ENCODE peak calls at places on chromosomes 7 and 10, in eight cellular contexts. E is bronchial epithelial cell, C is AG04450, J is progenitor cell of endocrine pancreas, Y is choroid plexus epithelial cell, O is foreskin keratinocyte, X is ovary, V is stomach. D is an unnamed sample.

GRCh38 chr10:108496131-108496530 is 1331.6 kb upstream of the SORCS1 start:
- DNase-seq in E (peak), C (no peak), J (no peak), Y (no peak), O (peak), X (no peak), V (no peak), D (no peak)

GRCh38 chr7:38951213-38951612 is 26.5 kb upstream of the POU6F2 start:
- DNase-seq in E (no peak), C (no peak), J (no peak), Y (no peak), O (no peak), X (no peak), V (no peak), D (no peak)

GRCh38 chr7:1137517-1138167 is 22.4 kb downstream of the ZFAND2A start:
- DNase-seq in E (no peak), C (no peak), J (no peak), Y (no peak), O (peak), X (no peak), V (no peak), D (no peak)

GRCh38 chr10:120493411-120494312 is 36.6 kb downstream of the PLPP4 start:
- DNase-seq in E (no peak), C (no peak), J (no peak), Y (no peak), O (no peak), X (no peak), V (no peak), D (no peak)

GRCh38 chr10:17241611-17242333 is 13.7 kb downstream of the VIM start:
- DNase-seq in E (no peak), C (no peak), J (no peak), Y (no peak), O (no peak), X (no peak), V (no peak), D (no peak)

GRCh38 chr7:131381069-131381838 is 53.6 kb downstream of the MKLN1 start:
- DNase-seq in E (peak), C (no peak), J (no peak), Y (peak), O (peak), X (no peak), V (no peak), D (no peak)

GRCh38 chr7:2530076-2530967 is 10.7 kb downstream of the LFNG start:
- DNase-seq in E (peak), C (no peak), J (no peak), Y (no peak), O (no peak), X (no peak), V (no peak), D (no peak)

GRCh38 chr7:130733866-130734524 is at the start of gene KLF14:
- DNase-seq in E (no peak), C (no peak), J (peak), Y (peak), O (no peak), X (peak), V (no peak), D (no peak)

GRCh38 chr10:93333278-93333978 is 148.7 kb downstream of the MYOF start:
- DNase-seq in E (peak), C (no peak), J (no peak), Y (no peak), O (peak), X (no peak), V (no peak), D (no peak)

GRCh38 chr7:128744366-128744905 is 5.3 kb downstream of the CALU start:
- DNase-seq in E (no peak), C (no peak), J (no peak), Y (no peak), O (no peak), X (no peak), V (no peak), D (no peak)

GRCh38 chr7:70512144-70512543 is 619.8 kb upstream of the GALNT17 start:
- DNase-seq in E (no peak), C (no peak), J (no peak), Y (no peak), O (no peak), X (no peak), V (no peak), D (no peak)

GRCh38 chr7:142104550-142105527 is 6.7 kb upstream of the MGAM2 start:
- DNase-seq in E (peak), C (no peak), J (no peak), Y (peak), O (peak), X (no peak), V (peak), D (no peak)

GRCh38 chr7:99258501-99258900 is 14.1 kb upstream of the MYH16 start:
- DNase-seq in E (peak), C (no peak), J (no peak), Y (no peak), O (peak), X (no peak), V (no peak), D (no peak)

GRCh38 chr7:107860981-107861652 is 29.9 kb upstream of the DLD start:
- DNase-seq in E (no peak), C (no peak), J (no peak), Y (peak), O (peak), X (no peak), V (no peak), D (peak)

GRCh38 chr7:137757146-137757925 is 89.4 kb downstream of the DGKI start:
- DNase-seq in E (peak), C (no peak), J (no peak), Y (peak), O (no peak), X (no peak), V (no peak), D (no peak)

GRCh38 chr7:1358376-1359050 is 100.8 kb downstream of the MICALL2 start:
- DNase-seq in E (no peak), C (no peak), J (no peak), Y (no peak), O (no peak), X (no peak), V (no peak), D (no peak)

GRCh38 chr10:121754667-121755066 is 156.4 kb upstream of the FGFR2 start:
- DNase-seq in E (peak), C (no peak), J (no peak), Y (peak), O (no peak), X (no peak), V (no peak), D (peak)

GRCh38 chr10:89649051-89649450 is 4.0 kb upstream of the PANK1 start:
- DNase-seq in E (no peak), C (no peak), J (no peak), Y (no peak), O (no peak), X (no peak), V (no peak), D (no peak)

GRCh38 chr7:92766461-92767003 is 69.8 kb downstream of the CDK6 start:
- DNase-seq in E (peak), C (no peak), J (no peak), Y (peak), O (peak), X (no peak), V (no peak), D (no peak)

GRCh38 chr7:34385385-34385784 is 272.6 kb upstream of the NPSR1 start:
- DNase-seq in E (peak), C (no peak), J (no peak), Y (peak), O (peak), X (no peak), V (no peak), D (peak)

GRCh38 chr7:1697499-1698125 is 27.5 kb downstream of the ELFN1 start:
- DNase-seq in E (no peak), C (no peak), J (no peak), Y (peak), O (no peak), X (peak), V (no peak), D (no peak)

GRCh38 chr10:127149613-127150081 is 46.7 kb downstream of the INSYN2A start:
- DNase-seq in E (no peak), C (no peak), J (no peak), Y (peak), O (no peak), X (no peak), V (no peak), D (no peak)

GRCh38 chr7:134021861-134022260 is 105.3 kb upstream of the LRGUK start:
- DNase-seq in E (no peak), C (no peak), J (no peak), Y (no peak), O (no peak), X (no peak), V (no peak), D (no peak)
- TF ChIP-seq CTCF in E (no peak), C (no peak), J (no peak), Y (no peak), O (no peak), X (no peak), V (no peak), D (no peak)

DNA sequence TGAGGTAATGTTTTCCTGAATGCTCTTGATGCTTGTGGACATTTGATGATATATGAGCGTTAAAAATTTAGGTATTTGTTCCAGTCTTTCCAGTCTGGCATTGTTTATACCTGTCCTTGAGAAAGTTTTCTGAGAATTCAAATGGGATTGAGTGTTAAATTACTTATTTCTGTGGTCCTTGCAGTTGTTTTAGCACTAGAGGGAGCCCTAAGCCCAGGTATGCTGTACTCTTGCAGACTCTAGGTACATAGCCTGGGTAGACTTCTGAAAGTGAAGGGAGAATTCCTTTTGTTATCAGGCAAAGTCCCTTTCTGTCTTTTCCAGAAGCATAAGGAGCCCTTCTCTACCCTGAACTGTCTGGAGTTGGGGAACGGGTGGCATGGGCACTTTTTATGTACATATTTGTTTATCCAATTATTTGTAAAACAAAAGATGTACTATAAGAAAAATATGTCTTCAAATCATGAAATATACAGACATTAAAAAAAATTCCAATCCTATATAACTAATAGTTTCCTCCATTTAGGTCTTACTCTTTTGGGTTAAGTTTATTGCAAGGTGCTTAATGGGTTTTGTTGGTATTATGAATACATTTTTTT is 262.1 kb downstream of the ATRNL1 start:
- DNase-seq in E (peak), C (peak), J (peak), Y (peak), O (peak), X (no peak), V (no peak), D (peak)
- TF ChIP-seq CTCF in E (peak), C (peak), J (peak), Y (peak), O (peak), X (peak), V (no peak), D (peak)

GRCh38 chr10:70537398-70538194 is 59.0 kb downstream of the PALD1 start:
- DNase-seq in E (peak), C (no peak), J (peak), Y (no peak), O (no peak), X (no peak), V (peak), D (no peak)

GRCh38 chr10:70538195-70538520 is 59.6 kb downstream of the PALD1 start:
- DNase-seq in E (no peak), C (no peak), J (no peak), Y (no peak), O (no peak), X (no peak), V (no peak), D (no peak)

GRCh38 chr10:70535451-70535850 is 56.9 kb downstream of the PALD1 start:
- DNase-seq in E (no peak), C (no peak), J (no peak), Y (no peak), O (no peak), X (no peak), V (no peak), D (no peak)

GRCh38 chr10:70534281-70534680 is 55.7 kb downstream of the PALD1 start:
- DNase-seq in E (no peak), C (no peak), J (no peak), Y (no peak), O (no peak), X (no peak), V (no peak), D (no peak)

GRCh38 chr10:70536196-70536920 is 57.8 kb downstream of the PALD1 start:
- DNase-seq in E (no peak), C (no peak), J (no peak), Y (peak), O (no peak), X (no peak), V (no peak), D (no peak)
- TF ChIP-seq CTCF in E (peak), C (peak), J (no peak), Y (peak), O (peak), X (no peak), V (no peak), D (no peak)

GRCh38 chr10:42753507-42754154 is 29.0 kb upstream of the BMS1 start:
- DNase-seq in E (no peak), C (no peak), J (no peak), Y (no peak), O (no peak), X (no peak), V (no peak), D (no peak)

GRCh38 chr10:42754155-42755027 is 28.2 kb upstream of the BMS1 start:
- DNase-seq in E (no peak), C (no peak), J (peak), Y (peak), O (peak), X (peak), V (no peak), D (no peak)

GRCh38 chr10:42755591-42756093 is 27.0 kb upstream of the BMS1 start:
- DNase-seq in E (no peak), C (no peak), J (no peak), Y (no peak), O (no peak), X (no peak), V (no peak), D (no peak)

GRCh38 chr10:42753126-42753506 is 29.5 kb upstream of the BMS1 start:
- DNase-seq in E (peak), C (peak), J (peak), Y (peak), O (peak), X (peak), V (peak), D (no peak)

GRCh38 chr10:42755028-42755451 is 27.6 kb upstream of the BMS1 start:
- DNase-seq in E (no peak), C (no peak), J (peak), Y (no peak), O (no peak), X (no peak), V (no peak), D (no peak)
- TF ChIP-seq CTCF in E (peak), C (no peak), J (peak), Y (peak), O (peak), X (no peak), V (no peak), D (no peak)

GRCh38 chr7:158767707-158768106 is 61.6 kb downstream of the ESYT2 start:
- DNase-seq in E (no peak), C (no peak), J (no peak), Y (no peak), O (no peak), X (no peak), V (no peak), D (no peak)
- TF ChIP-seq CTCF in E (no peak), C (no peak), J (no peak), Y (no peak), O (no peak), X (no peak), V (no peak), D (no peak)

DNA sequence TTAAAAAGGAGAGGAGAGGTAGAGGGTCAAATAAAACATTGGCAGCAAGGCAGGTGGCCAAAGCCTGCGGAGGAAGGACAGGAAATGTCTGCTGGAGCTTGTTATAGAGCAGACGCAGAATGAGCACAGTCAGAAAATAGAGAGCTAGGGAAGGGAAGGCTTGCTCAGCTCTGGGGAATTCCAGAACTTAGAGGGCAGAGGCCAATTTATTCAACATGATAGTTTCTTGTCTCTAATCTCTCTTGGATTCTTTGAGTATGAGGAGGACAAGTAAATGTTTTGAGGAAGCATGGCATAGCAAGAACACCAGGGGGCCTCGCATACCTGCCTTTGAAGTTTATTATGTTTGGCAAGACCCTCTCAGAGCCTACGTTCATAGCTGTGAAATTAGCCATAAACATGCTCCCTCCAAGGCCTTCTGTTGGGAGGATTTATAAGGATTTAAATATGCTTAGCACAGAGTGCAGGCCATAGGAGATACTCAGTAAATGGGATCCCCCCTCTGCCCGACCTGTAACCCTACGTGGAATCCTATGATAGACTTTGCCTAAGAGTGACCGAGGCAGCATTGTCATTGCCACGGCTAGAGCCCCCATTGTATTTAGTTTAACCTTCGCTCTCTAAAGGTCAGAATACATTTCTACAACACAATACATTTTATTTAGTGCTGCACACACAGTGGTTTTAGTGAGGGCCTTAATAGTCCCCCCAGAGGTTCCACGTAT is 293.9 kb downstream of the CCDC3 start:
- DNase-seq in E (peak), C (peak), J (peak), Y (peak), O (peak), X (peak), V (peak), D (peak)
- TF ChIP-seq CTCF in E (peak), C (peak), J (peak), Y (peak), O (peak), X (no peak), V (peak), D (peak)

DNA sequence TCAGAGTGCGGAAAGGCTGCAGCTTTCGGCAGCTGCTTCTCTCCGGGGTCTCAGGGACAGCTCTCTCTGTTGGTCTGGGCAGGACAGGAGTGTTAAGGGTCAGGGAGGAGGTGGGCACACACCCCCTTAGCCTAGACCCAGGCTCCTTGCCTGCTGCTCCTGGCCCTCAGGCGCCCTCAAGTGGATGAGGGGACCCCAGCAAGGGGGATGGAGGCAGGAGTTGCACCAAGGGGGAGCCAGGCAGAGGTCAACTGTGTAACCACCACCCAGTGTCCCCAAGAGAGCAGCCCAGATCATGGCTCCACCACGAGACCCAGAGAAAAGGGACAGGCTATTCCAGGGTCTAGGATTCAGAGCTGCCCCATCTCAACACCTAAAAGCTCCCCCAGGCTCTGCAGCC is 26.9 kb downstream of the SPOCK2 start:
- DNase-seq in E (no peak), C (no peak), J (no peak), Y (no peak), O (no peak), X (no peak), V (no peak), D (no peak)
- TF ChIP-seq CTCF in E (peak), C (peak), J (peak), Y (peak), O (peak), X (no peak), V (no peak), D (peak)

DNA sequence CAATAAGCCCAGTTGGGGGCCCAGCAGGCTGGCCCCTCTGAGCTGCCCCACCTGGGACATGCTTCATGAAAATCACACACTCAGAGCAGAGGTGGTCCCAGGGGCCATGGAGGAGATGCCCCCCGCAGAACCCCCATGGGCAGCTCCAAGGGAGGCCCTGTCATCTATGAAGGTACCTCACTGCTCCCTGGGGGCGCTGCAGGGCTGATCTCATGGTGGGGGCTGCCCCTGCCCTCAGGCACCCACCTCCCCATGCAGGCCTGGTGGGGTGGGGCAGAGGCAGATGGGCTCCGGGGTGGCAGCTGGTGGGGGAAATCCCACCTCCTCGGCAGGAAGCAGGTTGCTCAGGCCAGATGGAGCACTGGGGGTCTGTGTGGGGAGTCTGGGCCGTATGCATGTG is 60.5 kb downstream of the YKT6 start:
- DNase-seq in E (no peak), C (no peak), J (no peak), Y (no peak), O (no peak), X (no peak), V (no peak), D (no peak)
- TF ChIP-seq CTCF in E (no peak), C (no peak), J (no peak), Y (no peak), O (no peak), X (no peak), V (no peak), D (no peak)

GRCh38 chr10:78258303-78259030 is 224.8 kb downstream of the RPS24 start:
- DNase-seq in E (peak), C (no peak), J (no peak), Y (no peak), O (no peak), X (no peak), V (no peak), D (no peak)
- TF ChIP-seq CTCF in E (peak), C (no peak), J (peak), Y (no peak), O (peak), X (no peak), V (no peak), D (peak)

D was measured in epithelial cell of proximal tubule.